ENCODE peak calls at places on chromosomes 16 and 17, in nine cellular contexts. C is Caki2, H is SK-N-MC, Y is B cell, L is activated T-helper 1 cell treated with Interleukin-2 at 50 U/mL for 16 hours, D is mesenchymal stem cell, B is neural progenitor cell, O is GDM1, T is Caco-2. K is an unnamed sample.
A peak's percentile ranks its signal among the peaks of the same experiment; 100 is the strongest.

GRCh38 chr17:48579738-48580543 is 1.8 kb upstream of the HOXB4 start:
- DNase-seq in C (no peak), H (no peak), Y (no peak), L (no peak), D (peak; percentile 85), B (no peak), O (no peak), T (peak; percentile 58), K (no peak)

GRCh38 chr17:50677851-50678375 is 29.8 kb downstream of the ANKRD40 start:
- DNase-seq in C (no peak), H (no peak), Y (no peak), L (no peak), D (no peak), B (no peak), O (no peak), T (no peak), K (no peak)

GRCh38 chr16:16150117-16150877 is 73.0 kb downstream of the ABCC6 start:
- DNase-seq in C (no peak), H (no peak), Y (no peak), L (no peak), D (no peak), B (no peak), O (no peak), T (no peak), K (no peak)

GRCh38 chr17:48545022-48545376 is at the start of gene HOXB2:
- DNase-seq in C (peak; percentile 70), H (no peak), Y (no peak), L (no peak), D (peak; percentile 87), B (no peak), O (no peak), T (no peak), K (no peak)

GRCh38 chr17:28295677-28296578 is 23.1 kb upstream of the TMEM97 start:
- DNase-seq in C (no peak), H (no peak), Y (no peak), L (no peak), D (no peak), B (no peak), O (no peak), T (no peak), K (no peak)

GRCh38 chr17:60076811-60077210 is 1.9 kb downstream of the HEATR6 start:
- DNase-seq in C (no peak), H (no peak), Y (no peak), L (no peak), D (no peak), B (no peak), O (no peak), T (no peak), K (no peak)

GRCh38 chr17:19651461-19652238 is 3.1 kb downstream of the ALDH3A2 start:
- DNase-seq in C (no peak), H (no peak), Y (no peak), L (no peak), D (no peak), B (no peak), O (no peak), T (no peak), K (no peak)

GRCh38 chr17:74746922-74747321 is 1.5 kb upstream of the NHERF1 start:
- DNase-seq in C (no peak), H (no peak), Y (no peak), L (no peak), D (peak; percentile 63), B (peak; percentile 48), O (peak; percentile 34), T (peak; percentile 56), K (peak; percentile 40)

GRCh38 chr16:9123871-9124270 is 32.4 kb downstream of the HAPSTR1 start:
- DNase-seq in C (peak; percentile 71), H (no peak), Y (peak; percentile 64), L (no peak), D (no peak), B (no peak), O (peak; percentile 32), T (no peak), K (no peak)

GRCh38 chr16:30052671-30053372 is 12.7 kb upstream of the ALDOA start:
- DNase-seq in C (peak; percentile 95), H (peak; percentile 28), Y (peak; percentile 90), L (peak; percentile 79), D (peak; percentile 92), B (peak; percentile 95), O (peak; percentile 86), T (peak; percentile 95), K (peak; percentile 80)

GRCh38 chr16:29029168-29029994 is 44.5 kb downstream of the LAT start:
- DNase-seq in C (peak; percentile 77), H (peak; percentile 3), Y (no peak), L (peak; percentile 52), D (peak; percentile 97), B (peak; percentile 71), O (peak; percentile 54), T (no peak), K (no peak)

GRCh38 chr17:41907633-41908539 is 10.9 kb downstream of the ACLY start:
- DNase-seq in C (peak; percentile 96), H (no peak), Y (no peak), L (no peak), D (peak; percentile 18), B (no peak), O (no peak), T (peak; percentile 81), K (no peak)

GRCh38 chr16:14071576-14072271 is 605 bp downstream of the MRTFB start:
- DNase-seq in C (peak; percentile 16), H (no peak), Y (peak; percentile 3), L (no peak), D (peak; percentile 41), B (peak; percentile 50), O (no peak), T (no peak), K (no peak)

GRCh38 chr17:17727111-17727659 is 45.9 kb downstream of the RAI1 start:
- DNase-seq in C (no peak), H (no peak), Y (no peak), L (no peak), D (no peak), B (no peak), O (no peak), T (no peak), K (no peak)

GRCh38 chr16:8961811-8962390 is 1.8 kb downstream of the USP7 start:
- DNase-seq in C (no peak), H (no peak), Y (no peak), L (no peak), D (peak; percentile 14), B (peak; percentile 56), O (no peak), T (no peak), K (no peak)

GRCh38 chr17:79232957-79233356 is 158.3 kb downstream of the ENGASE start:
- DNase-seq in C (no peak), H (no peak), Y (no peak), L (no peak), D (no peak), B (no peak), O (no peak), T (no peak), K (no peak)

GRCh38 chr17:60473788-60474187 is 51.5 kb downstream of the CHCT1 start:
- DNase-seq in C (no peak), H (no peak), Y (no peak), L (no peak), D (no peak), B (no peak), O (no peak), T (no peak), K (no peak)